ENCODE peak calls at places on chromosomes 16 and 17, in seven cellular contexts. Q is heart right ventricle; O is neural progenitor cell; Z is PC-9; X is upper lobe of right lung; K is CD8-positive, alpha-beta T cell; V is tibial nerve. S is an unnamed sample. For H3K4me1, the result is how much of the 10 kb centered on the place peaks cover.

GRCh38 chr16:84839956-84840355 is 20.2 kb downstream of the CRISPLD2 start:
- DNase-seq in Q (no peak), O (peak), Z (peak), X (no peak), K (no peak), V (no peak), S (no peak)

GRCh38 chr17:81096741-81097133 is 61.8 kb downstream of the BAIAP2 start:
- DNase-seq in Q (no peak), O (no peak), Z (peak), X (no peak), K (no peak), V (no peak), S (no peak)

GRCh38 chr17:21034350-21035235 is 8.2 kb downstream of the USP22 start:
- DNase-seq in Q (no peak), O (no peak), Z (no peak), X (no peak), K (no peak), V (no peak), S (no peak)

GRCh38 chr16:16158082-16158658 is 65.1 kb downstream of the ABCC6 start:
- DNase-seq in Q (no peak), O (no peak), Z (no peak), X (no peak), K (no peak), V (no peak), S (no peak)

GRCh38 chr17:71188811-71189492 is 931.9 kb upstream of the SOX9 start:
- DNase-seq in Q (no peak), O (no peak), Z (peak), X (no peak), K (no peak), V (no peak), S (no peak)

GRCh38 chr16:56281256-56281805 is 90.0 kb downstream of the GNAO1 start:
- DNase-seq in Q (no peak), O (peak), Z (no peak), X (no peak), K (no peak), V (no peak), S (no peak)

GRCh38 chr16:5058476-5058875 is 7.3 kb downstream of the C16orf89 start:
- DNase-seq in Q (no peak), O (peak), Z (no peak), X (no peak), K (no peak), V (no peak), S (no peak)

GRCh38 chr17:48004973-48005372 is 32.6 kb downstream of the COPZ2 start:
- DNase-seq in Q (no peak), O (no peak), Z (no peak), X (no peak), K (no peak), V (no peak), S (no peak)

GRCh38 chr17:44001461-44001920 is 2.9 kb upstream of the NAGS start:
- DNase-seq in Q (no peak), O (no peak), Z (no peak), X (no peak), K (no peak), V (no peak), S (no peak)

GRCh38 chr16:8798174-8798527 is 512 bp downstream of the PMM2 start:
- DNase-seq in Q (no peak), O (no peak), Z (no peak), X (no peak), K (no peak), V (no peak), S (no peak)

GRCh38 chr17:77291591-77292386 is 151.0 kb downstream of the SEC14L1 start:
- DNase-seq in Q (no peak), O (no peak), Z (no peak), X (no peak), K (no peak), V (no peak), S (no peak)

GRCh38 chr16:49537924-49538455 is 164.4 kb downstream of the C16orf78 start:
- DNase-seq in Q (no peak), O (no peak), Z (no peak), X (no peak), K (no peak), V (no peak), S (peak)

GRCh38 chr17:65559802-65560627 is 1.4 kb downstream of the AXIN2 start:
- DNase-seq in Q (peak), O (peak), Z (no peak), X (peak), K (peak), V (peak), S (no peak)

GRCh38 chr17:67441052-67441738 is 64.1 kb downstream of the PITPNC1 start:
- DNase-seq in Q (no peak), O (peak), Z (peak), X (peak), K (peak), V (no peak), S (no peak)

GRCh38 chr16:23174622-23175021 is 7.9 kb upstream of the SCNN1G start:
- DNase-seq in Q (no peak), O (peak), Z (no peak), X (no peak), K (no peak), V (no peak), S (no peak)

GRCh38 chr17:45313927-45314760 is 2.7 kb downstream of the MAP3K14 start:
- DNase-seq in Q (no peak), O (no peak), Z (no peak), X (no peak), K (no peak), V (no peak), S (no peak)

GRCh38 chr16:379961-380836 is 1.6 kb downstream of the PGAP6 start:
- DNase-seq in Q (no peak), O (no peak), Z (no peak), X (no peak), K (no peak), V (no peak), S (no peak)

GRCh38 chr17:50767446-50767845 is at the start of gene ANKRD40CL:
- DNase-seq in Q (no peak), O (no peak), Z (no peak), X (no peak), K (no peak), V (no peak), S (no peak)

GRCh38 chr16:14244344-14245010 is 173.4 kb downstream of the MRTFB start:
- DNase-seq in Q (no peak), O (no peak), Z (no peak), X (no peak), K (no peak), V (no peak), S (no peak)

DNA sequence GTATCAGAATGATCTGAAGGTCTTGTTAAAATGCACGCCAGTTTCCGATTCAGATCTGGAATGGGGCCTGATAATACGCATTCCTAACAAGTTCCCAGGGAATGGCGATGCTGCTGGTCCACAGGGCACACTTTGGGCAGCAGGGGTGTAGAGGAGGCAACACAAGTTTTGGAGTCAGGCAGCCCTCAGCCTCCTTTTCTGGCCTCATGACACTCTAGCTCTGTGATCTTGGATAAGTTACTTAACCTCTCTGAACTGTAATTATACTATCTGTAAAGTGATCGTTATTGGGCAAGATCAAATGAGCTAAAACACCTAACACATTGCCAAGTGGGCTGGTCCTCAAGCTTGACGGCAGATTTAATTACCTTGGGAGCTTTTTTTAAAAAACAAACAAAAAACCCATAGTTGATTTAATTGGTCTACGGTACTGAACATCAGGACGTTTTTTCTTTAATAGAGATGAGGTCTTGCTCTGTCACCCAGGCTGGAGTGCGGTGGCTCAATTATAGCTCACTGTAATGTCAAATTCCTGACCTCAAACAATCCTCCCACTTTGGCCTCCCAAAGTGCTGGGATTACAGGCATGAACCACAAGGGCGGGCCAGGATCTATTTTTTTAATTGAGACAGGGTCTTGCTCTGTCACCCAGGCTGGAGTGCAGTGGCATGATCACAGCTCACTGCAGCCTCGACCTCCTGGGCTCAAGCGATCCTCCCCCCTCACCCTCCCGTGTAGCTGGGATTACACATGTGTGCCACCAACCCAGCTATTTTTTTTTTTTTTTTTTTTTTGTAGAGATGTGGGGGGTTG is 10.0 kb upstream of the MRPS23 start:
- DNase-seq in Q (no peak), O (no peak), Z (no peak), X (no peak), K (no peak), V (no peak), S (no peak)
- H3K4me1 ChIP-seq in Q (under half), O (under half), Z (under half), X (under half), K (under half), V (under half), S (under half)

GRCh38 chr17:2218426-2218825 is 85.2 kb downstream of the SMG6 start:
- DNase-seq in Q (no peak), O (no peak), Z (peak), X (no peak), K (no peak), V (no peak), S (peak)
- TF ChIP-seq CTCF in Q (no peak), O (no peak), Z (no peak), X (no peak), K (no peak), V (no peak), S (no peak)

DNA sequence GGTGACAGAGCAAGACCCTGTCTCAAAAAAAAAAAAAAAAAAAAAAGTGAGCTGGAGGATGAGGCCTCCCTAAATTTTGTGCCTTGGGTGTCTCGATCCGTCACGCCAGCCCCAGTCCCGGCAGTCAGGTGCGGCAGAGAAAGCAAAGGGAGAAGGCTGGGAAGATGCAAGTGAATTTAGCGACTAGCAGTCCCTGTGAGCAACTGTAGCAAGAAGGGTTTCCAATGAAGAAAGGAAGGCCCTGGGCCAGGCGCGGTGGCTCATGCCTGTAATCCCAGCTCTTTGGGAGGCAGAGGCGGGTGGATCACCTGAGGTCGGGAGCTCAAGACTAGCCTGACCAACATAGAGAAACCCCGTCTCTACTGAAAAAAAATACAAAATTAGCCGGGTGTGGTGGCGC is 2.0 kb upstream of the QPRT start:
- DNase-seq in Q (no peak), O (no peak), Z (no peak), X (no peak), K (no peak), V (no peak), S (no peak)
- H3K4me1 ChIP-seq in Q (under half), O (under half), Z (under half), X (under half), K (under half), V (under half), S (under half)

DNA sequence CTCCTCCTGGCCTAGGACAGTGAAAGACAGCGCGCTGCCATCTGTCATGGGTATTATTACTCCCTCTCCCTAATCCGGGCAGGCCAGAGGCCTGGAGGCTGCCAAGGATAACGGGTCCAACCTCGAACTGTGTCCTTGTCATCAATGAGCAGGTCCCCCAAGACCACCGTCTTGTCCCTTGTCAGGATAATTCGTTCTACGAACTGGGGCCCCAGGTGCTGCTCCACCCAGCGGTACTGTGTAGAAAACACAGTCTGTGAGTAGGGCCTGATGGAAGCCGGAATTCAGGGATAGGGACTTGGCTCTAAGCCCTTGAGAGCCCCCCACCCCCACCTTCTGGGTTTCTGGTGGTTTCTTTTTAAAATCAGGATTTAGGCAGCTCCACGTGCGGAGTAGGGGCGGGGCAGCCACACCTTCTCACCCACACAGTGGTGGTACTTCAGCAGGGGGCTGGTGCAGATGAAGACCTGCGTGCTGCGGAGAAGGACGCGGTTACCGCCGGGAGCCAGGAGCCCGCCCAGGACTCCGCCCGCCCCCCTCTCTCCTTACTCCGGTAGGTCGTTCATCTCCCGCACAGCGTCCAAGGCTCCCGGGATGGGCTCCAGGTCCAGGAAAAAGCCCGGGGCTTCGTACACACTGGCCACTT is 787 bp downstream of the NT5C start:
- DNase-seq in Q (no peak), O (peak), Z (peak), X (peak), K (no peak), V (no peak), S (no peak)
- TF ChIP-seq CTCF in Q (peak), O (peak), Z (peak), X (peak), K (peak), V (peak), S (peak)

DNA sequence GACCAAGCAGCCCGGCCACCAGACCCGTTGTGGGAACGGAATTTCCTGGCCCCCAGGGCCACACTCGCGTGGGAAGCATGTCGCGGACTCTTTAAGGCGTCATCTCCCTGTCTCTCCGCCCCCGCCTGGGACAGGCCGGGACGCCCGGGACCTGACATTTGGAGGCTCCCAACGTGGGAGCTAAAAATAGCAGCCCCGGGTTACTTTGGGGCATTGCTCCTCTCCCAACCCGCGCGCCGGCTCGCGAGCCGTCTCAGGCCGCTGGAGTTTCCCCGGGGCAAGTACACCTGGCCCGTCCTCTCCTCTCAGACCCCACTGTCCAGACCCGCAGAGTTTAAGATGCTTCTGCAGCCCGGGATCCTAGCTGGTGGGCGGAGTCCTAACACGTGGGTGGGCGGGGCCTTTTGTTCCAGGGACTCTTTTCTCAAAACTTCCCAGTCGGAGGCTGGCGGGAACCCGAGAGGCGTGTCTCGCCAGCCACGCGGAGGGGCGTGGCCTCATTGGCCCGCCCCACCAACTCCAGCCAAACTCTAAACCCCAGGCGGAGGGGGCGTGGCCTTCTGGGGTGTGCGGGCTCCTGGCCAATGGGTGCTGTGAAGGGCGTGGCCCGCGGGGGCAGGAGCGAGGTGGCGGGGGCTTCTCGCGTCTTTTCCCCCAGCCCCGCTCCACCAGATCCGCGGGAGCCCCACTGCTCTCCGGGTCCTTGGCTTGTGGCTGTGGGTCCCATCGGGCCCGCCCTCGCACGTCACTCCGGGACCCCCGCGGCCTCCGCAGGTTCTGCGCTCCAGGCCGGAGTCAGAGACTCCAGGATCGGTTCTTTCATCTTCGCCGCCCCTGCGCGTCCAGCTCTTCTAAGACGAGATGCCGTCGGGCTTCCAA is at the start of gene SLC2A4:
- DNase-seq in Q (peak), O (peak), Z (peak), X (peak), K (peak), V (peak), S (peak)
- H3K4me1 ChIP-seq in Q (under half), O (under half), Z (under half), X (under half), K (under half), V (under half), S (under half)

GRCh38 chr16:67919618-67920210 is 11.9 kb downstream of the CTRL start:
- DNase-seq in Q (no peak), O (no peak), Z (no peak), X (no peak), K (no peak), V (no peak), S (no peak)
- TF ChIP-seq CTCF in Q (peak), O (no peak), Z (no peak), X (no peak), K (no peak), V (no peak), S (no peak)

DNA sequence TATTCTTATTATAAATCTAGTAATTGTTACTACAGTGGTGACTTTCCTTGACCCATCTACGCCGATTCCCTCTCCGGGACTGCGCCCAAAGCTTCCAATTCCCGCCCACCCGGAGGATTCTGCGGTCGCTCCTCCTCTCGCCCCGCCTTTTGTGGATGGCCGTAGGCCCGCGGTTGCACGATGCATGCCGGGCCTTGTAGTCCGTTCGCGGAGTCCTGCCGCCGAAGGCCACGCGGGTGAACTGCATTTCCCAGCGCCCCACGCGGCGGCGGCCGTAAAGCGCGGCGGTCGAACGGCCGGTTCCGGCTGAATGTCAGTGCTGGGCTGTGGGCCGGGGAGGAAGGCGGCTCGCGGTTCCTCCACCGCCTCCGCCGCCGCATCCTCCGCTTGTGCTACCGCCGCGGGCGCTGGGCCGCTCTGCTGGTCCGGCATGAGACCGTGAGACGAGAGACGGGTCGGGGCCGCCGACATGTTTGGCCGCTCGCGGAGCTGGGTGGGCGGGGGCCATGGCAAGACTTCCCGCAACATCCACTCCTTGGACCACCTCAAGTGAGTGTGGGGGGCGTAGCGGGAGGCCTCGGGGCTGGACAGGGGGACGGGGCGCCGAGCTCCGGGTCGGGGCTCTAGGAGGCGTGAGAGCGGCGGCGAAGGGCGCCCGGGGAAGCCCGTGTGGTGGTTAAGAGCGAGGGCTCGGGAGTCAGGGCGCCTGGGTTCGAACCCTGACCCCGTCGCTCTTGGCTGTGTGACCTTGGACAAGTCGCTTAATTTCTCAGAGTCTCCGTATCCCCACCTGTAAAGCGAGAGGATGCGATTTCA is at the start of gene CLEC16A:
- DNase-seq in Q (peak), O (peak), Z (peak), X (peak), K (peak), V (peak), S (peak)
- H3K4me1 ChIP-seq in Q (half or more), O (under half), Z (half or more), X (half or more), K (half or more), V (under half), S (under half)

S was measured in RWPE2.